ENCODE peak calls at places on chromosomes 2 and 18, in ten cellular contexts. C is non-pigmented ciliary epithelial cell; F is activated CD8-positive, alpha-beta memory T cell treated with anti-CD3 and anti-CD28 coated beads, Interleukin-2, amount 50 U/mL, for 48 hours; E is HT-29; V is IMR-90; Z is sigmoid colon; H is HepG2; Q is stimulated activated effector memory CD8-positive, alpha-beta T cell treated with anti-CD3 and anti-CD28 coated beads, Interleukin-12 subunit alpha, Interleukin-12 subunit beta, amount 100 ng/mL, for 72 hours; M is fibroblast of pulmonary artery; K is NCI-H1092. D is an unnamed sample.
A peak's percentile ranks its signal among the peaks of the same experiment; 100 is the strongest.

GRCh38 chr2:238255146-238255545 is 15.3 kb upstream of the HES6 start:
- DNase-seq in Q (no peak), C (no peak), Z (no peak), M (no peak), K (no peak), E (no peak), H (no peak), F (no peak), V (no peak), D (no peak)

GRCh38 chr2:20684581-20685063 is 17.7 kb downstream of the GDF7 start:
- DNase-seq in C (no peak), M (no peak), E (no peak), Q (no peak), H (peak; percentile 81), Z (no peak), V (no peak), F (no peak), K (no peak), D (no peak)

GRCh38 chr2:239141021-239141760 is 259.6 kb downstream of the HDAC4 start:
- DNase-seq in Q (no peak), M (no peak), H (no peak), E (no peak), F (no peak), C (no peak), K (no peak), Z (no peak), V (no peak), D (no peak)

GRCh38 chr2:120936476-120937334 is 201.0 kb downstream of the GLI2 start:
- DNase-seq in H (no peak), V (peak; percentile 31), M (no peak), Q (no peak), C (no peak), K (no peak), F (no peak), Z (no peak), E (peak; percentile 63), D (peak; percentile 87)

GRCh38 chr2:65033178-65033577 is 23.0 kb upstream of the CEP68 start:
- DNase-seq in M (peak; percentile 24), K (no peak), H (peak; percentile 25), C (no peak), Z (no peak), F (no peak), Q (no peak), E (no peak), V (no peak), D (no peak)

GRCh38 chr2:55175254-55176093 is 56.6 kb downstream of the CLHC1 start:
- DNase-seq in F (no peak), H (peak; percentile 41), E (peak; percentile 57), Z (no peak), C (peak; percentile 37), V (peak; percentile 87), Q (no peak), M (peak; percentile 71), K (peak; percentile 7), D (no peak)

GRCh38 chr2:34552337-34552736 is 953.2 kb upstream of the FAM98A start:
- DNase-seq in F (no peak), E (no peak), Q (no peak), Z (no peak), C (no peak), V (no peak), K (no peak), H (no peak), M (no peak), D (no peak)

GRCh38 chr18:46071894-46072867 is at the start of gene PSTPIP2:
- DNase-seq in Q (peak; percentile 81), F (peak; percentile 83), Z (peak; percentile 84), M (peak; percentile 64), E (peak; percentile 15), K (no peak), H (no peak), C (no peak), V (peak; percentile 54), D (peak; percentile 80)

GRCh38 chr18:11500153-11501122 is 109.0 kb upstream of the SLC35G4 start:
- DNase-seq in C (peak; percentile 98), F (no peak), E (peak; percentile 78), Z (no peak), M (peak; percentile 91), H (peak; percentile 98), V (peak; percentile 98), Q (no peak), K (no peak), D (peak; percentile 98)

GRCh38 chr2:206045251-206045650 is 40.7 kb downstream of the INO80D start:
- DNase-seq in C (no peak), H (no peak), V (peak; percentile 58), Q (no peak), E (no peak), F (no peak), K (no peak), Z (no peak), M (peak; percentile 5), D (no peak)

GRCh38 chr2:9095690-9096089 is 92.2 kb upstream of the MBOAT2 start:
- DNase-seq in M (peak; percentile 38), V (peak; percentile 44), E (no peak), H (no peak), F (no peak), K (no peak), Z (no peak), Q (no peak), C (no peak), D (peak; percentile 81)

GRCh38 chr2:200616656-200617055 is 30.8 kb downstream of the AOX1 start:
- DNase-seq in K (no peak), H (no peak), E (no peak), Q (no peak), Z (no peak), M (peak; percentile 71), V (peak; percentile 50), C (no peak), F (no peak), D (no peak)

GRCh38 chr2:161172901-161173540 is 12.8 kb downstream of the TANK start:
- DNase-seq in V (no peak), E (no peak), Q (peak; percentile 58), H (no peak), F (no peak), K (no peak), Z (no peak), M (no peak), C (no peak), D (no peak)

GRCh38 chr18:10402876-10403559 is 51.4 kb upstream of the APCDD1 start:
- DNase-seq in H (no peak), K (no peak), V (no peak), C (no peak), E (peak; percentile 9), Q (no peak), M (no peak), Z (no peak), F (no peak), D (no peak)

GRCh38 chr2:3784731-3785130 is 81.4 kb downstream of the DCDC2C start:
- DNase-seq in Z (no peak), F (no peak), K (no peak), V (peak; percentile 78), M (peak; percentile 7), H (no peak), Q (no peak), C (no peak), E (no peak), D (no peak)

GRCh38 chr2:222698276-222698675 is 26.8 kb downstream of the MOGAT1 start:
- DNase-seq in F (no peak), M (peak; percentile 42), V (no peak), Q (no peak), Z (no peak), E (no peak), H (no peak), C (no peak), K (no peak), D (no peak)

GRCh38 chr2:108565778-108566375 is 31.6 kb downstream of the LIMS1 start:
- DNase-seq in Q (peak; percentile 53), H (no peak), F (no peak), Z (no peak), C (no peak), E (no peak), K (no peak), M (no peak), V (no peak), D (no peak)